ENCODE peak calls at places on chromosomes 11 and 22, in six cellular contexts. One of them, this sample, is unnamed.
A peak's percentile ranks its signal among the peaks of the same experiment; 100 is the strongest.

GRCh38 chr11:66967670-66968425 is 7.3 kb upstream of the C11orf86 start:
- DNase-seq in GM12878: no peak
- DNase-seq in K562: peak; percentile 8
- DNase-seq in A549: peak; percentile 78
- DNase-seq in HepG2: no peak
- DNase-seq in endothelial cell of umbilical vein: peak; percentile 69
- DNase-seq in this sample: no peak

GRCh38 chr11:10856689-10857603 is 907 bp downstream of the ZBED5 start:
- DNase-seq in endothelial cell of umbilical vein: peak; percentile 52
- DNase-seq in A549: peak; percentile 39
- DNase-seq in HepG2: peak; percentile 48
- DNase-seq in K562: peak; percentile 22
- DNase-seq in GM12878: peak; percentile 15
- DNase-seq in this sample: peak; percentile 67

GRCh38 chr22:31734512-31734911 is 15.4 kb downstream of the PRR14L start:
- DNase-seq in HepG2: peak; percentile 29
- DNase-seq in A549: no peak
- DNase-seq in K562: no peak
- DNase-seq in endothelial cell of umbilical vein: no peak
- DNase-seq in GM12878: no peak
- DNase-seq in this sample: no peak

GRCh38 chr22:25564979-25565677 is 653 bp downstream of the GRK3 start:
- DNase-seq in A549: peak; percentile 20
- DNase-seq in GM12878: no peak
- DNase-seq in endothelial cell of umbilical vein: peak; percentile 6
- DNase-seq in K562: no peak
- DNase-seq in HepG2: no peak
- DNase-seq in this sample: peak; percentile 43

GRCh38 chr11:69238562-69239319 is 55.2 kb upstream of the MYEOV start:
- DNase-seq in A549: no peak
- DNase-seq in endothelial cell of umbilical vein: no peak
- DNase-seq in GM12878: no peak
- DNase-seq in HepG2: no peak
- DNase-seq in K562: no peak
- DNase-seq in this sample: no peak

GRCh38 chr11:119357069-119357468 is 10.6 kb upstream of the MFRP start:
- DNase-seq in A549: no peak
- DNase-seq in K562: no peak
- DNase-seq in endothelial cell of umbilical vein: no peak
- DNase-seq in HepG2: no peak
- DNase-seq in GM12878: no peak
- DNase-seq in this sample: no peak

GRCh38 chr11:117933475-117933874 is 4.3 kb upstream of the TMPRSS13 start:
- DNase-seq in A549: no peak
- DNase-seq in GM12878: no peak
- DNase-seq in K562: no peak
- DNase-seq in endothelial cell of umbilical vein: no peak
- DNase-seq in HepG2: no peak
- DNase-seq in this sample: no peak

GRCh38 chr22:28560005-28560742 is 119.5 kb downstream of the TTC28 start:
- DNase-seq in GM12878: no peak
- DNase-seq in endothelial cell of umbilical vein: peak; percentile 32
- DNase-seq in K562: peak; percentile 73
- DNase-seq in A549: peak; percentile 65
- DNase-seq in HepG2: no peak
- DNase-seq in this sample: peak; percentile 9

GRCh38 chr11:110366234-110366633 is 63.5 kb upstream of the FDX1 start:
- DNase-seq in GM12878: no peak
- DNase-seq in K562: no peak
- DNase-seq in endothelial cell of umbilical vein: peak; percentile 72
- DNase-seq in A549: peak; percentile 46
- DNase-seq in HepG2: no peak
- DNase-seq in this sample: no peak

GRCh38 chr11:45086526-45086925 is 59.9 kb upstream of the PRDM11 start:
- DNase-seq in K562: no peak
- DNase-seq in endothelial cell of umbilical vein: no peak
- DNase-seq in HepG2: no peak
- DNase-seq in A549: no peak
- DNase-seq in GM12878: no peak
- DNase-seq in this sample: no peak

DNA sequence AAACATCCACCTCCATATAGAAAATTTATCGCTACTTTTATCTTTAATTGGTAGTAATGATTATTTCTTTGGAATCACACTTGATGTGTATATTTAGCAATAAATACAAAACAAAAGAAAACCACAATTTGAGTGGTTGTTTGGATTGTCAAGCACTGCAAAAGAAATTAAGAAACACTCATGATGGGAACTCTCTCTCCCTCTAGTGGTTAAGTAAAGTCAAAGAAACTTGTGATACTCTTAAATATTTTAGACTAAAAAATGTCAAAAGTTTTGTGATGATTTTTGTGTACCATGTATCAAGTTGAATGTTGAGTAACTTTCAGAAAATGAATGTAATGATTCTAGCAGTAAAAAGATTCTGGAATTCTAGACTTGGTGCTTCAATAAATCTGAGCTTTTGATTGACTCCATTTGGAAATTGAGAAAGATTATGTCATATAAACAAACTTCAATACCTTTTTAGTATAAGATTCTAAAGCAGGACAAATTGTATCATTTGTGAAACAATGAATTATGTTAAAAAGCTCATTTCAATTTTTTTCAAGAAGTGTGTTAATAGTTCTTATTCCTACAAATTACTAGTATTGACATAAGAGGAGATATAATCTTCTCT is 20.8 kb downstream of the MUC15 start:
- DNase-seq in HepG2: no peak
- DNase-seq in K562: no peak
- DNase-seq in GM12878: no peak
- DNase-seq in endothelial cell of umbilical vein: no peak
- DNase-seq in A549: no peak
- DNase-seq in this sample: no peak
- TF ChIP-seq MYC in HepG2: no peak
- TF ChIP-seq MYC in K562: no peak
- TF ChIP-seq MYC in GM12878: no peak
- TF ChIP-seq MYC in endothelial cell of umbilical vein: no peak
- TF ChIP-seq MYC in A549: no peak
- TF ChIP-seq MYC in this sample: no peak

GRCh38 chr22:37804502-37804885 is 3.2 kb upstream of the GCAT start:
- DNase-seq in HepG2: no peak
- DNase-seq in K562: no peak
- DNase-seq in A549: no peak
- DNase-seq in GM12878: no peak
- DNase-seq in endothelial cell of umbilical vein: no peak
- DNase-seq in this sample: no peak

GRCh38 chr22:37803636-37804371 is 3.9 kb upstream of the GCAT start:
- DNase-seq in endothelial cell of umbilical vein: no peak
- DNase-seq in A549: no peak
- DNase-seq in HepG2: no peak
- DNase-seq in GM12878: no peak
- DNase-seq in K562: no peak
- DNase-seq in this sample: no peak

GRCh38 chr22:37805878-37806277 is 1.9 kb upstream of the GCAT start:
- DNase-seq in A549: no peak
- DNase-seq in HepG2: no peak
- DNase-seq in endothelial cell of umbilical vein: no peak
- DNase-seq in K562: no peak
- DNase-seq in GM12878: no peak
- DNase-seq in this sample: no peak

GRCh38 chr22:37806409-37807338 is 1.1 kb upstream of the GCAT start:
- DNase-seq in HepG2: peak; percentile 34
- DNase-seq in K562: no peak
- DNase-seq in endothelial cell of umbilical vein: peak; percentile 44
- DNase-seq in GM12878: no peak
- DNase-seq in A549: peak; percentile 32
- DNase-seq in this sample: peak; percentile 41

GRCh38 chr22:37804886-37805857 is 2.6 kb upstream of the GCAT start:
- DNase-seq in GM12878: no peak
- DNase-seq in A549: peak; percentile 87
- DNase-seq in endothelial cell of umbilical vein: peak; percentile 84
- DNase-seq in HepG2: peak; percentile 73
- DNase-seq in K562: no peak
- DNase-seq in this sample: peak; percentile 78
- TF ChIP-seq POLR2A in GM12878: peak; percentile 84
- TF ChIP-seq POLR2A in A549: peak; percentile 71
- TF ChIP-seq POLR2A in endothelial cell of umbilical vein: peak; percentile 96
- TF ChIP-seq POLR2A in HepG2: peak; percentile 99
- TF ChIP-seq POLR2A in K562: no peak
- TF ChIP-seq POLR2A in this sample: no peak

GRCh38 chr11:70422692-70423522 is 24.6 kb downstream of the CTTN start:
- DNase-seq in A549: no peak
- DNase-seq in HepG2: no peak
- DNase-seq in GM12878: no peak
- DNase-seq in K562: no peak
- DNase-seq in endothelial cell of umbilical vein: no peak
- DNase-seq in this sample: no peak
- TF ChIP-seq MAX in A549: no peak
- TF ChIP-seq MAX in HepG2: no peak
- TF ChIP-seq MAX in GM12878: no peak
- TF ChIP-seq MAX in K562: no peak
- TF ChIP-seq MAX in endothelial cell of umbilical vein: no peak
- TF ChIP-seq MAX in this sample: no peak

DNA sequence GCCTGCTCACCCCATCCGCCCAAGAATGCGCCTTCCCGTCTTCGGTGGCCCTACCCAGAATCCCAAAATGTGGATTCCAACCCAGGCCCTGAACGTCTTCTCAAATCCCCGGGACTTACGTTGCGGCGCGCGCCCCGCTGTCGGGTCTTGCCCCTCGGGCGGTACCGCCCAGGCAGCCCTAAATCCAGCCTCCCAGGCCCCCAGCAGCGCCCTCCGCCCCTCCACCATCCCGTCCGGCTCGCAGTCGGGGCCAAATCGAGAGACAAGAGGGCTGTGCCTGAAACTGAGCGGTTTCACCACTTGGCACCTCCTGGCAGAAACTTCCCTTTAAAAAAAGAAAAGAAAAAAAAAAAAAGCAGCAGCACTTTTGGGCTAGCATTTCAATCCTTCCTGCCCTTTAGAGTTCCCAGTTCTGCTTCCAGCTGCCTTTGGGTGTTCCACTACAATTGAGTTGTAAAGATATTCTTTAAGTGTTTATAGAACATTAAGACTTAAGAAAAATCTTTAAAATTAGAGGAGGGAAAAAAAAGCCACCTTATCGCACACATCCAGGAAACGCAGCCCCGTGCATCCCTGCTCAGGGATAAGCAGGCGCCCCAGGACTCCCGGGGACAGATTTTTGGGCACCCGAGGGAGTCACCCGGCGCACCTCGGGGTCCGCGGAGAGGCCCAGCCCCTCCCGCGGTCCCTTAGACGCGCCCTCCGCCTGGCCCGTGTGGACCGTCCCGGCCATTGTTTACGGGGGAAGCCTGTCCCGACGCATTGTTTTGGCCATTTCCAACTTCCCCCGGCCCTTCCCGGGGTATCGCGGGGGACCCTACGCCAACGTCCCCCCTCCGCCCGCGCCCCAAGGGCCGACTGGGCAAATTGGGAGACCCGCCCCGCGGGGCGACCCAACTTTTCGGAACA is 57.6 kb downstream of the KCNJ4 start:
- DNase-seq in A549: peak; percentile 26
- DNase-seq in GM12878: no peak
- DNase-seq in endothelial cell of umbilical vein: peak; percentile 21
- DNase-seq in K562: no peak
- DNase-seq in HepG2: no peak
- DNase-seq in this sample: peak; percentile 72
- TF ChIP-seq MYC in A549: no peak
- TF ChIP-seq MYC in GM12878: no peak
- TF ChIP-seq MYC in endothelial cell of umbilical vein: no peak
- TF ChIP-seq MYC in K562: no peak
- TF ChIP-seq MYC in HepG2: no peak
- TF ChIP-seq MYC in this sample: no peak

GRCh38 chr22:45554040-45554406 is 51.3 kb downstream of the FBLN1 start:
- DNase-seq in A549: no peak
- DNase-seq in GM12878: no peak
- DNase-seq in endothelial cell of umbilical vein: no peak
- DNase-seq in HepG2: no peak
- DNase-seq in K562: peak; percentile 37
- DNase-seq in this sample: no peak
- TF ChIP-seq POLR2A in A549: no peak
- TF ChIP-seq POLR2A in GM12878: no peak
- TF ChIP-seq POLR2A in endothelial cell of umbilical vein: no peak
- TF ChIP-seq POLR2A in HepG2: no peak
- TF ChIP-seq POLR2A in K562: no peak
- TF ChIP-seq POLR2A in this sample: no peak

GRCh38 chr11:88406871-88407270 is 69.3 kb upstream of the CTSC start:
- DNase-seq in K562: no peak
- DNase-seq in GM12878: no peak
- DNase-seq in endothelial cell of umbilical vein: no peak
- DNase-seq in HepG2: no peak
- DNase-seq in A549: no peak
- DNase-seq in this sample: no peak

GRCh38 chr11:88410056-88410455 is 72.5 kb upstream of the CTSC start:
- DNase-seq in endothelial cell of umbilical vein: no peak
- DNase-seq in HepG2: no peak
- DNase-seq in GM12878: no peak
- DNase-seq in A549: no peak
- DNase-seq in K562: no peak
- DNase-seq in this sample: no peak

GRCh38 chr11:88411265-88411664 is 73.7 kb upstream of the CTSC start:
- DNase-seq in endothelial cell of umbilical vein: no peak
- DNase-seq in GM12878: no peak
- DNase-seq in A549: no peak
- DNase-seq in HepG2: no peak
- DNase-seq in K562: no peak
- DNase-seq in this sample: no peak

GRCh38 chr11:88414385-88414861 is 76.9 kb upstream of the CTSC start:
- DNase-seq in endothelial cell of umbilical vein: peak; percentile 92
- DNase-seq in HepG2: no peak
- DNase-seq in A549: no peak
- DNase-seq in K562: no peak
- DNase-seq in GM12878: no peak
- DNase-seq in this sample: peak; percentile 76

GRCh38 chr11:88410636-88411035 is 73.1 kb upstream of the CTSC start:
- DNase-seq in endothelial cell of umbilical vein: no peak
- DNase-seq in GM12878: no peak
- DNase-seq in A549: no peak
- DNase-seq in HepG2: no peak
- DNase-seq in K562: no peak
- DNase-seq in this sample: no peak
- TF ChIP-seq MAX in endothelial cell of umbilical vein: no peak
- TF ChIP-seq MAX in GM12878: no peak
- TF ChIP-seq MAX in A549: no peak
- TF ChIP-seq MAX in HepG2: no peak
- TF ChIP-seq MAX in K562: no peak
- TF ChIP-seq MAX in this sample: no peak